ENCODE peak calls at places on chromosomes 7 and 10, in ten cellular contexts. Y is small intestine; C is caudate nucleus; Z is SJCRH30; D is upper lobe of right lung; O is MM.1S; L is PC-9; T is GM23248; P is uterus; U is CD4-positive, alpha-beta T cell. J is an unnamed sample.

GRCh38 chr7:129095258-129095657 is 40.3 kb upstream of the TNPO3 start:
- DNase-seq in Z (no peak), U (no peak), T (no peak), C (no peak), O (peak; percentile 98), P (no peak), Y (peak; percentile 59), L (no peak), D (no peak), J (no peak)

GRCh38 chr7:111528331-111528730 is 34.0 kb downstream of the IMMP2L start:
- DNase-seq in Z (no peak), D (no peak), Y (no peak), T (no peak), L (no peak), C (no peak), U (no peak), O (peak; percentile 75), P (no peak), J (no peak)

GRCh38 chr10:62735464-62736188 is 68.9 kb upstream of the ADO start:
- DNase-seq in O (peak; percentile 70), C (no peak), P (no peak), Z (no peak), L (no peak), D (no peak), U (no peak), Y (no peak), T (peak; percentile 62), J (no peak)

GRCh38 chr10:23818484-23818883 is 379.6 kb downstream of the OTUD1 start:
- DNase-seq in Y (no peak), Z (no peak), T (no peak), C (no peak), D (no peak), U (no peak), P (no peak), L (no peak), O (peak; percentile 25), J (no peak)

GRCh38 chr10:108561649-108562048 is 1361.7 kb downstream of the XPNPEP1 start:
- DNase-seq in T (peak; percentile 74), Z (no peak), P (no peak), L (no peak), C (no peak), O (no peak), D (no peak), U (no peak), Y (no peak), J (no peak)

GRCh38 chr10:1395025-1395981 is 339.1 kb downstream of the WDR37 start:
- DNase-seq in O (no peak), P (no peak), L (no peak), T (no peak), C (no peak), D (no peak), Y (no peak), Z (no peak), U (no peak), J (no peak)

GRCh38 chr7:4791738-4792536 is 16.5 kb downstream of the AP5Z1 start:
- DNase-seq in O (no peak), Z (no peak), T (peak; percentile 88), C (peak; percentile 69), D (peak; percentile 83), U (peak; percentile 81), L (no peak), Y (peak; percentile 54), P (peak; percentile 69), J (no peak)

GRCh38 chr7:519429-519973 is at the start of gene PDGFA:
- DNase-seq in Z (no peak), O (no peak), P (peak; percentile 50), D (no peak), Y (no peak), C (peak; percentile 79), U (no peak), L (no peak), T (peak; percentile 67), J (no peak)

GRCh38 chr10:68558478-68558877 is 1.7 kb upstream of the TET1 start:
- DNase-seq in P (no peak), T (no peak), L (no peak), U (no peak), D (no peak), Y (no peak), Z (no peak), C (no peak), O (no peak), J (no peak)

GRCh38 chr7:94087664-94088352 is 83.7 kb upstream of the BET1 start:
- DNase-seq in D (no peak), T (peak; percentile 83), U (no peak), Y (peak; percentile 73), L (peak; percentile 62), O (peak; percentile 83), C (no peak), Z (peak; percentile 40), P (no peak), J (no peak)

GRCh38 chr10:10403762-10404161 is 613.9 kb upstream of the CELF2 start:
- DNase-seq in Z (no peak), P (no peak), L (no peak), T (no peak), C (no peak), U (no peak), D (no peak), O (no peak), Y (no peak), J (no peak)

GRCh38 chr10:17075975-17076374 is 53.6 kb downstream of the CUBN start:
- DNase-seq in Y (no peak), O (no peak), P (no peak), C (no peak), L (no peak), D (no peak), T (peak; percentile 51), U (no peak), Z (no peak), J (no peak)

GRCh38 chr10:17077251-17077904 is 52.2 kb downstream of the CUBN start:
- DNase-seq in U (no peak), O (no peak), D (no peak), P (no peak), Y (no peak), Z (no peak), C (no peak), L (no peak), T (peak; percentile 74), J (no peak)

GRCh38 chr10:17075510-17075909 is 54.1 kb downstream of the CUBN start:
- DNase-seq in T (peak; percentile 96), C (no peak), L (peak; percentile 88), Z (no peak), O (no peak), U (no peak), P (no peak), Y (no peak), D (no peak), J (peak; percentile 74)

GRCh38 chr10:17077905-17078289 is 51.7 kb downstream of the CUBN start:
- DNase-seq in O (no peak), L (no peak), Z (no peak), Y (no peak), T (no peak), U (no peak), P (no peak), D (no peak), C (no peak), J (no peak)

GRCh38 chr10:17076626-17077025 is 53.0 kb downstream of the CUBN start:
- DNase-seq in O (no peak), D (no peak), T (peak; percentile 3), Y (no peak), U (no peak), Z (no peak), L (no peak), P (no peak), C (no peak), J (no peak)
- H3K27ac ChIP-seq in O (no peak overlapping the region), D (no peak overlapping the region), T (peak overlapping the region; percentile 98), Y (no peak overlapping the region), U (no peak overlapping the region), Z (no peak overlapping the region), L (peak overlapping the region; percentile 89), P (peak overlapping the region; percentile 68), C (no peak overlapping the region), J (peak overlapping the region; percentile 95)

GRCh38 chr10:17214991-17215781 is 12.9 kb upstream of the VIM start:
- DNase-seq in O (no peak), C (no peak), T (peak; percentile 98), Z (peak; percentile 20), Y (no peak), L (no peak), U (no peak), P (no peak), D (no peak), J (no peak)
- H3K27ac ChIP-seq in O (no peak overlapping the region), C (peak overlapping the region; percentile 30), T (peak overlapping the region; percentile 100), Z (peak overlapping the region; percentile 55), Y (peak overlapping the region; percentile 76), L (peak overlapping the region; percentile 83), U (no peak overlapping the region), P (peak overlapping the region; percentile 81), D (peak overlapping the region; percentile 90), J (peak overlapping the region; percentile 85)

DNA sequence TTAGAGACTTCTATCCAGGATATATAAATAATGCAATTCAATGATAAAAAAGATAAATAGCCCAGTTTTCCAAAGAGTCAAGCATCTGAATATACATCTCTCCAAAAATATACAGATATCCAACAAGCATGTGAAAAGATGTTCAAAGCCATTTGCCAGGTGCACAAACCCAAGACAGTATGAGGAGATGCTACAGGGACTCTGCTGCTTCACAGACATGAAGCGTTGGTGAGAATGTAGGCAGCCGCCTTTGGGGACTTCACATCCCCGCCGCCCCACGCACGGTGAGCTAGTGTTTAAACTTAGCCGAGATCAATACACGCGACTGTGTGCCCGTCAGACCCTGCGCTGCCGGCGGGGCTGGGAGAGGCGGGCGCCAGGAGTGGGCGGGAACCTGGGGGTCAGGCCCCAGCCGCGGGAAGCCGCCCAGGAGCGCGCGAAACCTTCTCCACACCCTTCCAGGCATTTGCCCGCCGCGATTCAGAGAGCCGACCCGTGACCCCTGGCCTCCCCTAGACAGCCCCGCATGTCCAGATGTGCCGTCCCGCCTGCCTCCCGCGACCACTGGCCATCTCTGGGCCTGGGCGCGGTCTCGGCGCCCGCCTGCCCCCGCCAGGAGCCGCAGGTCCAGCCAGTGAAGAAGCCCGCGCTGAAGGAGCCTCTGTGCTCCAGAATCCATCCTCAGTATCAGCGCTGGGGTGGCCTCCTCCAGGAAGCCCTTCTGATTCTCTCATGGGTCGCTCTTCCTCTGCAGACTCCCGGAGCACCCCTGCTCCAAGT is 823 bp upstream of the ALOX5 start:
- DNase-seq in T (no peak), Y (no peak), P (no peak), L (no peak), C (no peak), U (no peak), Z (no peak), O (peak; percentile 39), D (peak; percentile 78), J (no peak)
- H3K27ac ChIP-seq in T (no peak overlapping the region), Y (no peak overlapping the region), P (no peak overlapping the region), L (no peak overlapping the region), C (no peak overlapping the region), U (no peak overlapping the region), Z (no peak overlapping the region), O (peak overlapping the region; percentile 6), D (peak overlapping the region; percentile 20), J (no peak overlapping the region)

GRCh38 chr7:71443197-71443542 is 311.2 kb downstream of the GALNT17 start:
- DNase-seq in O (no peak), Z (no peak), Y (no peak), D (no peak), T (no peak), U (no peak), C (no peak), P (no peak), L (no peak), J (no peak)

GRCh38 chr7:71439316-71439715 is 307.4 kb downstream of the GALNT17 start:
- DNase-seq in L (no peak), D (no peak), U (no peak), Y (no peak), T (no peak), P (no peak), C (no peak), O (no peak), Z (no peak), J (no peak)

GRCh38 chr7:71444130-71444529 is 312.2 kb downstream of the GALNT17 start:
- DNase-seq in O (no peak), L (no peak), U (no peak), Y (no peak), D (no peak), P (no peak), T (no peak), C (no peak), Z (no peak), J (no peak)

GRCh38 chr7:71442492-71443196 is 310.7 kb downstream of the GALNT17 start:
- DNase-seq in L (no peak), C (no peak), P (no peak), Z (no peak), D (no peak), O (peak; percentile 79), U (no peak), Y (no peak), T (no peak), J (no peak)
- H3K27ac ChIP-seq in L (no peak overlapping the region), C (peak overlapping the region; percentile 9), P (no peak overlapping the region), Z (no peak overlapping the region), D (no peak overlapping the region), O (peak overlapping the region; percentile 81), U (no peak overlapping the region), Y (no peak overlapping the region), T (no peak overlapping the region), J (no peak overlapping the region)

J was measured in epithelial cell of prostate.